ENCODE peak calls at places on chromosomes 13 and 19, in eight cellular contexts. Z is RPMI8226; U is fibroblast of lung; B is AG09319; P is stimulated activated CD4-positive, alpha-beta T cell treated with anti-CD3 and anti-CD28 coated beads, Interleukin-1b, Interleukin-23, amount 100 ng/mL, for 48 hours; A is activated T-helper 1 cell treated with Interleukin-2 at 50 U/mL for 16 hours; E is germinal center; X is epithelial cell of prostate. M is an unnamed sample.

GRCh38 chr13:29435125-29435911 is 160.2 kb downstream of the SLC7A1 start:
- DNase-seq in Z (no peak), U (peak), B (peak), P (no peak), A (no peak), E (no peak), X (no peak), M (no peak)

GRCh38 chr13:36115306-36115705 is 15.9 kb downstream of the DCLK1 start:
- DNase-seq in Z (no peak), U (no peak), B (no peak), P (no peak), A (no peak), E (no peak), X (no peak), M (no peak)

GRCh38 chr13:74641586-74641985 is 507.4 kb upstream of the KLF12 start:
- DNase-seq in Z (no peak), U (peak), B (no peak), P (no peak), A (no peak), E (no peak), X (peak), M (no peak)

GRCh38 chr19:3586124-3586626 is 897 bp downstream of the GIPC3 start:
- DNase-seq in Z (peak), U (no peak), B (no peak), P (no peak), A (no peak), E (peak), X (no peak), M (no peak)

GRCh38 chr19:6997679-6998445 is 23.4 kb downstream of the MBD3L2B start:
- DNase-seq in Z (no peak), U (no peak), B (no peak), P (no peak), A (no peak), E (no peak), X (no peak), M (no peak)

GRCh38 chr13:28022848-28023518 is 34.5 kb upstream of the URAD start:
- DNase-seq in Z (no peak), U (peak), B (no peak), P (no peak), A (no peak), E (no peak), X (no peak), M (no peak)

GRCh38 chr13:65600702-65601101 is 1629.4 kb downstream of the PCDH9 start:
- DNase-seq in Z (no peak), U (peak), B (no peak), P (no peak), A (no peak), E (no peak), X (no peak), M (no peak)

GRCh38 chr13:95156208-95156607 is 145.0 kb downstream of the ABCC4 start:
- DNase-seq in Z (no peak), U (peak), B (no peak), P (no peak), A (no peak), E (no peak), X (no peak), M (no peak)

GRCh38 chr19:49564616-49565045 is 15.7 kb downstream of the NOSIP start:
- DNase-seq in Z (no peak), U (no peak), B (no peak), P (peak), A (no peak), E (no peak), X (no peak), M (no peak)

GRCh38 chr19:4310247-4311121 is 6.1 kb downstream of the FSD1 start:
- DNase-seq in Z (no peak), U (no peak), B (no peak), P (no peak), A (no peak), E (no peak), X (no peak), M (no peak)

GRCh38 chr13:33110713-33111413 is 94.6 kb downstream of the KL start:
- DNase-seq in Z (peak), U (peak), B (no peak), P (no peak), A (no peak), E (peak), X (no peak), M (no peak)

GRCh38 chr13:44576396-44577235 is 486 bp upstream of the TSC22D1 start:
- DNase-seq in Z (peak), U (no peak), B (no peak), P (peak), A (peak), E (peak), X (no peak), M (peak)

GRCh38 chr19:4694211-4694987 is 24.3 kb upstream of the MYDGF start:
- DNase-seq in Z (peak), U (peak), B (peak), P (no peak), A (no peak), E (no peak), X (peak), M (no peak)

GRCh38 chr13:113407531-113408393 is 43.8 kb upstream of the GRTP1 start:
- DNase-seq in Z (no peak), U (no peak), B (no peak), P (no peak), A (no peak), E (no peak), X (no peak), M (no peak)

GRCh38 chr19:38898788-38899446 is 501 bp downstream of the SIRT2 start:
- DNase-seq in Z (peak), U (peak), B (no peak), P (no peak), A (no peak), E (no peak), X (no peak), M (no peak)

M was measured in GM12891.